ENCODE peak calls at places on chromosome 3, in nine cellular contexts. F, J, D, O, E, Y, G, V and Q are unnamed samples.

GRCh38 chr3:49339593-49339946 is 283 bp downstream of the USP4 start:
- DNase-seq in O (no peak), F (no peak), D (no peak), J (no peak), G (no peak), E (no peak), V (no peak), Y (no peak), Q (no peak)

GRCh38 chr3:152508705-152509104 is 240.0 kb downstream of the MBNL1 start:
- DNase-seq in D (peak), G (peak), F (no peak), E (peak), V (no peak), Y (peak), J (no peak), O (no peak), Q (no peak)

GRCh38 chr3:151468284-151468917 is 7.5 kb upstream of the IGSF10 start:
- DNase-seq in D (peak), F (no peak), O (peak), G (peak), V (peak), Y (peak), J (peak), E (peak), Q (peak)

GRCh38 chr3:13009132-13009945 is 63.9 kb downstream of the IQSEC1 start:
- DNase-seq in E (peak), O (no peak), Y (no peak), F (no peak), V (peak), G (no peak), D (peak), J (peak), Q (no peak)

GRCh38 chr3:169365993-169366915 is 297.3 kb downstream of the MECOM start:
- DNase-seq in D (no peak), V (no peak), O (no peak), G (no peak), F (no peak), E (no peak), J (no peak), Y (no peak), Q (no peak)

GRCh38 chr3:32869513-32870047 is 51.8 kb downstream of the TRIM71 start:
- DNase-seq in F (no peak), E (no peak), O (no peak), J (no peak), V (no peak), D (no peak), Y (no peak), G (no peak), Q (no peak)

GRCh38 chr3:53303957-53304356 is 43.4 kb downstream of the DCP1A start:
- DNase-seq in G (no peak), J (no peak), O (no peak), F (no peak), Y (no peak), E (no peak), D (no peak), V (no peak), Q (no peak)

GRCh38 chr3:63693351-63693750 is 40.9 kb downstream of the SNTN start:
- DNase-seq in Y (no peak), V (no peak), E (no peak), D (no peak), F (no peak), G (no peak), O (no peak), J (no peak), Q (no peak)

GRCh38 chr3:182713743-182714517 is 79.4 kb upstream of the ATP11B start:
- DNase-seq in Y (peak), E (peak), O (peak), G (peak), V (peak), J (peak), D (peak), F (no peak), Q (peak)

GRCh38 chr3:38597502-38598060 is 51.9 kb downstream of the SCN5A start:
- DNase-seq in D (no peak), G (no peak), E (no peak), F (no peak), O (no peak), Y (no peak), J (no peak), V (no peak), Q (no peak)

GRCh38 chr3:152355744-152356665 is 87.3 kb downstream of the MBNL1 start:
- DNase-seq in J (no peak), O (no peak), E (no peak), F (no peak), Y (no peak), G (peak), D (no peak), V (no peak), Q (no peak)

GRCh38 chr3:191774485-191774884 is 313.5 kb downstream of the PYDC2 start:
- DNase-seq in E (peak), Y (no peak), F (no peak), O (peak), G (peak), V (no peak), D (no peak), J (no peak), Q (peak)

GRCh38 chr3:173825731-173826130 is 428.2 kb downstream of the NLGN1 start:
- DNase-seq in O (no peak), F (no peak), Y (no peak), J (no peak), G (peak), E (peak), D (no peak), V (no peak), Q (no peak)

GRCh38 chr3:119469378-119470189 is 821 bp downstream of the POGLUT1 start:
- DNase-seq in E (peak), D (peak), V (peak), Y (peak), G (peak), F (peak), J (peak), O (no peak), Q (no peak)

GRCh38 chr3:141302364-141303141 is 65.8 kb upstream of the ZBTB38 start:
- DNase-seq in D (no peak), V (peak), E (peak), Y (no peak), O (peak), G (peak), J (no peak), F (no peak), Q (no peak)

GRCh38 chr3:46297658-46298423 is 55.6 kb downstream of the CCR3 start:
- DNase-seq in J (no peak), G (no peak), Y (no peak), D (peak), V (no peak), O (no peak), F (no peak), E (peak), Q (no peak)

GRCh38 chr3:15510493-15510892 is 11.0 kb downstream of the COLQ start:
- DNase-seq in V (no peak), O (no peak), E (no peak), F (no peak), D (no peak), Y (no peak), G (no peak), J (no peak), Q (no peak)

GRCh38 chr3:87410110-87410509 is 133.7 kb upstream of the POU1F1 start:
- DNase-seq in O (no peak), F (no peak), V (no peak), J (no peak), D (no peak), Y (no peak), E (peak), G (peak), Q (no peak)

GRCh38 chr3:64259646-64260045 is 34.4 kb upstream of the PRICKLE2 start:
- DNase-seq in G (no peak), Y (no peak), J (no peak), E (no peak), V (no peak), D (no peak), F (no peak), O (no peak), Q (no peak)

GRCh38 chr3:81726735-81727134 is 34.7 kb downstream of the GBE1 start:
- DNase-seq in J (no peak), D (no peak), F (no peak), G (peak), V (no peak), Y (no peak), O (peak), E (peak), Q (no peak)

GRCh38 chr3:114646521-114646920 is 352.7 kb downstream of the TIGIT start:
- DNase-seq in Y (no peak), G (no peak), F (no peak), E (no peak), V (no peak), J (no peak), D (no peak), O (no peak), Q (no peak)

GRCh38 chr3:37986479-37987314 is 3.9 kb upstream of the VILL start:
- DNase-seq in J (no peak), Y (no peak), F (no peak), E (no peak), V (no peak), G (no peak), D (no peak), O (no peak), Q (no peak)

GRCh38 chr3:188925376-188925775 is 246.4 kb upstream of the TPRG1 start:
- DNase-seq in E (no peak), Y (no peak), O (no peak), J (no peak), D (no peak), G (no peak), V (no peak), F (no peak), Q (no peak)

GRCh38 chr3:36648241-36649034 is 115.9 kb downstream of the DCLK3 start:
- DNase-seq in E (peak), V (no peak), G (peak), F (no peak), J (no peak), O (peak), D (no peak), Y (no peak), Q (peak)

GRCh38 chr3:59446775-59447465 is 397.1 kb upstream of the CFAP20DC start:
- DNase-seq in J (no peak), Y (no peak), D (no peak), F (no peak), G (no peak), O (no peak), V (no peak), E (peak), Q (no peak)

GRCh38 chr3:29686889-29687592 is 406.2 kb downstream of the RBMS3 start:
- DNase-seq in G (peak), V (peak), O (no peak), D (no peak), J (peak), Y (no peak), E (peak), F (no peak), Q (no peak)

GRCh38 chr3:126081618-126082333 is 2.1 kb downstream of the SLC41A3 start:
- DNase-seq in D (peak), O (no peak), G (peak), F (no peak), Y (no peak), V (peak), E (peak), J (no peak), Q (no peak)

GRCh38 chr3:100045696-100046095 is 68.6 kb downstream of the FILIP1L start:
- DNase-seq in V (no peak), E (peak), J (no peak), F (no peak), Y (no peak), D (no peak), O (peak), G (peak), Q (no peak)